ENCODE peak calls at places on chromosomes 3 and 15, in six cellular contexts. S, V, W, O, J and Q are unnamed samples.

GRCh38 chr3:178263236-178263916 is 272.9 kb upstream of the KCNMB2 start:
- DNase-seq in V (no peak), W (no peak), O (no peak), S (no peak), J (no peak), Q (no peak)

GRCh38 chr3:134356411-134357040 is 17.7 kb downstream of the AMOTL2 start:
- DNase-seq in S (no peak), V (no peak), J (no peak), O (no peak), W (no peak), Q (no peak)

GRCh38 chr3:40980467-40980866 is 218.8 kb upstream of the CTNNB1 start:
- DNase-seq in J (no peak), V (no peak), O (no peak), W (no peak), S (no peak), Q (no peak)

GRCh38 chr15:83545803-83546534 is 98.8 kb downstream of the SH3GL3 start:
- DNase-seq in W (no peak), S (no peak), V (no peak), O (no peak), J (no peak), Q (no peak)

GRCh38 chr15:81165565-81165964 is 31.1 kb upstream of the IL16 start:
- DNase-seq in S (no peak), W (no peak), V (no peak), O (no peak), J (no peak), Q (no peak)

GRCh38 chr15:68691667-68692066 is 112.9 kb downstream of the CORO2B start:
- DNase-seq in S (no peak), V (no peak), O (no peak), W (no peak), J (no peak), Q (no peak)

GRCh38 chr3:48561045-48561736 is 2.4 kb downstream of the UCN2 start:
- DNase-seq in W (no peak), V (no peak), O (peak; percentile 34), S (no peak), J (peak; percentile 13), Q (peak; percentile 84)

GRCh38 chr3:157127831-157128767 is 31.8 kb downstream of the CCNL1 start:
- DNase-seq in S (no peak), V (no peak), W (peak; percentile 59), J (no peak), O (peak; percentile 9), Q (peak; percentile 65)

GRCh38 chr3:152817400-152817799 is 17.5 kb upstream of the P2RY1 start:
- DNase-seq in W (no peak), J (no peak), O (no peak), S (no peak), V (no peak), Q (no peak)

GRCh38 chr3:129343643-129344360 is 65.1 kb downstream of the HMCES start:
- DNase-seq in J (peak; percentile 3), V (no peak), S (no peak), W (no peak), O (no peak), Q (no peak)

GRCh38 chr3:11592460-11593298 is 51.0 kb downstream of the VGLL4 start:
- DNase-seq in S (no peak), J (peak; percentile 68), O (no peak), W (no peak), V (peak; percentile 72), Q (peak; percentile 53)

GRCh38 chr3:159417761-159418160 is 570.9 kb upstream of the IL12A start:
- DNase-seq in O (no peak), W (no peak), J (no peak), V (no peak), S (no peak), Q (no peak)

GRCh38 chr3:58052373-58053273 is 44.4 kb downstream of the FLNB start:
- DNase-seq in J (peak; percentile 41), S (no peak), V (peak; percentile 76), O (peak; percentile 74), W (peak; percentile 67), Q (peak; percentile 70)

GRCh38 chr3:63662500-63662899 is 10.0 kb downstream of the SNTN start:
- DNase-seq in S (no peak), W (no peak), O (no peak), J (no peak), V (no peak), Q (peak; percentile 26)